ENCODE peak calls at places on chromosomes 12 and 14, in four cellular contexts. V is RWPE2, W is pancreas, L is cardiac muscle cell. P is an unnamed sample.

GRCh38 chr14:92687681-92688433 is 60.6 kb downstream of the LGMN start:
- DNase-seq in L (peak; percentile 25), V (peak; percentile 68), W (peak; percentile 65), P (no peak)

GRCh38 chr14:104855532-104856090 is 9.5 kb upstream of the CEP170B start:
- DNase-seq in W (no peak), L (no peak), V (peak; percentile 58), P (no peak)

GRCh38 chr12:118714051-118714460 is 267.3 kb upstream of the SRRM4 start:
- DNase-seq in L (no peak), W (peak; percentile 13), V (no peak), P (peak; percentile 30)

GRCh38 chr14:102523200-102524025 is 13.8 kb upstream of the ANKRD9 start:
- DNase-seq in W (no peak), L (no peak), V (no peak), P (peak; percentile 84)

GRCh38 chr12:129997239-129997638 is 93.4 kb upstream of the TMEM132D start:
- DNase-seq in W (no peak), L (no peak), V (no peak), P (no peak)

GRCh38 chr12:69527506-69528272 is 57.5 kb downstream of the FRS2 start:
- DNase-seq in L (peak; percentile 71), V (no peak), W (no peak), P (no peak)

GRCh38 chr12:112261559-112261958 is 120.7 kb downstream of the HECTD4 start:
- DNase-seq in L (no peak), W (no peak), V (no peak), P (no peak)

GRCh38 chr14:34629344-34629656 is 648 bp downstream of the SNX6 start:
- DNase-seq in V (no peak), L (no peak), W (no peak), P (no peak)

GRCh38 chr12:113392988-113393579 is 10.6 kb downstream of the SDS start:
- DNase-seq in V (no peak), L (peak; percentile 44), W (no peak), P (no peak)

GRCh38 chr12:80924437-80924836 is 13.3 kb downstream of the LIN7A start:
- DNase-seq in L (no peak), W (no peak), V (no peak), P (no peak)

GRCh38 chr12:112577473-112578334 is 159.0 kb downstream of the PTPN11 start:
- DNase-seq in L (no peak), W (no peak), V (no peak), P (peak; percentile 83)

GRCh38 chr12:6423267-6424007 is 21.3 kb upstream of the CD27 start:
- DNase-seq in V (no peak), W (peak; percentile 88), L (peak; percentile 97), P (peak; percentile 80)

GRCh38 chr14:97366400-97366799 is 569.2 kb downstream of the VRK1 start:
- DNase-seq in L (no peak), V (no peak), W (no peak), P (no peak)

GRCh38 chr14:74577247-74577947 is 34.6 kb downstream of the LTBP2 start:
- DNase-seq in V (no peak), L (peak; percentile 79), W (no peak), P (no peak)

GRCh38 chr14:59274991-59275391 is 86.5 kb downstream of the DAAM1 start:
- DNase-seq in W (no peak), L (no peak), V (no peak), P (no peak)

GRCh38 chr12:53571295-53571694 is 54.9 kb downstream of the ATF7 start:
- DNase-seq in V (no peak), W (no peak), L (no peak), P (no peak)

GRCh38 chr12:8018666-8019581 is 13.6 kb upstream of the FOXJ2 start:
- DNase-seq in L (peak; percentile 22), W (no peak), V (no peak), P (no peak)

GRCh38 chr12:82057770-82058169 is 298.6 kb upstream of the PPFIA2 start:
- DNase-seq in V (no peak), L (no peak), W (no peak), P (no peak)

GRCh38 chr12:8123124-8123888 is at the start of gene CLEC4A:
- DNase-seq in L (no peak), W (no peak), V (no peak), P (no peak)

GRCh38 chr12:89481218-89481914 is 43.2 kb downstream of the GALNT4 start:
- DNase-seq in W (no peak), L (peak; percentile 55), V (no peak), P (no peak)

GRCh38 chr14:49460647-49461046 is 125.5 kb downstream of the RPS29 start:
- DNase-seq in L (no peak), V (no peak), W (no peak), P (no peak)

GRCh38 chr12:68374315-68374982 is 42.3 kb upstream of the MDM1 start:
- DNase-seq in W (no peak), V (no peak), L (no peak), P (no peak)

GRCh38 chr14:102774391-102775153 is 2.7 kb upstream of the TRAF3 start:
- DNase-seq in V (no peak), W (peak; percentile 40), L (peak; percentile 83), P (peak; percentile 50)

GRCh38 chr12:27554421-27555186 is 30.6 kb downstream of the PPFIBP1 start:
- DNase-seq in W (no peak), L (peak; percentile 90), V (no peak), P (no peak)

GRCh38 chr12:20196767-20197166 is 171.6 kb upstream of the PDE3A start:
- DNase-seq in V (no peak), W (no peak), L (no peak), P (no peak)

GRCh38 chr12:18242380-18243089 is 18.8 kb upstream of the PIK3C2G start:
- DNase-seq in V (no peak), W (no peak), L (no peak), P (no peak)

GRCh38 chr12:51070004-51070403 is 13.4 kb downstream of the CSRNP2 start:
- DNase-seq in V (no peak), L (peak; percentile 60), W (peak; percentile 61), P (peak; percentile 26)

GRCh38 chr12:105822131-105823103 is 316.3 kb downstream of the NUAK1 start:
- DNase-seq in V (no peak), W (no peak), L (no peak), P (no peak)

GRCh38 chr12:47943492-47944359 is 19.7 kb upstream of the TMEM106C start:
- DNase-seq in L (no peak), W (peak; percentile 25), V (no peak), P (no peak)

GRCh38 chr14:101497910-101498860 is 63.1 kb upstream of the DIO3 start:
- DNase-seq in W (no peak), V (peak; percentile 49), L (no peak), P (no peak)

GRCh38 chr14:92654206-92654901 is 94.1 kb downstream of the LGMN start:
- DNase-seq in V (no peak), L (no peak), W (no peak), P (no peak)

DNA sequence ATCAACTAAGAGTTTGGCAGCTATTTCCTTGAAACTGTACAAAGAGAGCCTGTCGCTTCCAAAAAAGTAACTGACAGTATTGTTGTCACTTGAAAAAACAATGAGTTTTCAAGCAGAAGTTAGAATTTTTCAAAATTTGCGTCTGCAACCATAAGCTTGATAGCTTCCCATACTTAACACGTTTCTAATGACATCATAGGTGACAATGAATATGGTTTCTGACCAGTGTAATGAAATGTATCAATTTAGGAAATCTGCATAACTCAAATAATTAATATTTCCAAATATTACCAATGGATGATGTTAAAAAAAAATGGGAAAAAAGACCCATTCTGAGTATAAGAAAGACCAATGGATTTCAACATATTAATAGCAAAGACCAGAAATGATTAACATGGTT is 165.4 kb upstream of the CRY1 start:
- DNase-seq in W (no peak), V (no peak), L (no peak), P (no peak)
- H3K27ac ChIP-seq in W (no peak overlapping the region), V (no peak overlapping the region), L (no peak overlapping the region), P (no peak overlapping the region)

DNA sequence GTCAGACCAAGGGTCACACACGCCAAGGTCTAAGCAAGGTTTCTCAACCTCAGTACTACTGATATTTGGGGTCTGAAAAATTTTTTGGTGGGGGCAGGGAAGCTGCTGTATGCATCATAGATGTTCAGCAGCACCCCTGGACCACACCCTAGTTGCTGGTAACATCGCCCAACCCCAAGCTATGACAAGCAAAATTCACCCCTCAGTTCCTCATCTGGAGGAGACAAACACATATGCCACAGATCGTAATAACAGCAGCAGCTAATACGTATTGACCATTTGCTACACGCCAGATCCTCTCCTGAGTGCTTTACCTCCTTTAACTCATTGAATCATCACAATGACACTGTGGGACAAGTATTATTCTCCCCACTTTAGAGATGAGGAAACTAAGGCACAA is 46.4 kb downstream of the ACTN1 start:
- DNase-seq in L (no peak), V (no peak), W (no peak), P (no peak)
- H3K36me3 ChIP-seq in L (no peaks in the 10 kb centered on the region), V (peaks cover 89% of the 10 kb centered on the region), W (no peaks in the 10 kb centered on the region), P (no peaks in the 10 kb centered on the region)

GRCh38 chr12:114743799-114744198 is 59.8 kb upstream of the TBX3 start:
- DNase-seq in W (no peak), V (no peak), L (no peak), P (no peak)

GRCh38 chr12:114740448-114740847 is 56.5 kb upstream of the TBX3 start:
- DNase-seq in V (no peak), W (no peak), L (no peak), P (no peak)

GRCh38 chr12:114741940-114742339 is 58.0 kb upstream of the TBX3 start:
- DNase-seq in V (no peak), W (no peak), L (no peak), P (no peak)

GRCh38 chr12:114743289-114743688 is 59.3 kb upstream of the TBX3 start:
- DNase-seq in W (no peak), L (no peak), V (no peak), P (no peak)

GRCh38 chr12:114742363-114742762 is 58.4 kb upstream of the TBX3 start:
- DNase-seq in V (no peak), L (no peak), W (no peak), P (no peak)
- H3K4me3 ChIP-seq in V (no peak overlapping the region), L (no peak overlapping the region), W (no peak overlapping the region), P (no peak overlapping the region)

DNA sequence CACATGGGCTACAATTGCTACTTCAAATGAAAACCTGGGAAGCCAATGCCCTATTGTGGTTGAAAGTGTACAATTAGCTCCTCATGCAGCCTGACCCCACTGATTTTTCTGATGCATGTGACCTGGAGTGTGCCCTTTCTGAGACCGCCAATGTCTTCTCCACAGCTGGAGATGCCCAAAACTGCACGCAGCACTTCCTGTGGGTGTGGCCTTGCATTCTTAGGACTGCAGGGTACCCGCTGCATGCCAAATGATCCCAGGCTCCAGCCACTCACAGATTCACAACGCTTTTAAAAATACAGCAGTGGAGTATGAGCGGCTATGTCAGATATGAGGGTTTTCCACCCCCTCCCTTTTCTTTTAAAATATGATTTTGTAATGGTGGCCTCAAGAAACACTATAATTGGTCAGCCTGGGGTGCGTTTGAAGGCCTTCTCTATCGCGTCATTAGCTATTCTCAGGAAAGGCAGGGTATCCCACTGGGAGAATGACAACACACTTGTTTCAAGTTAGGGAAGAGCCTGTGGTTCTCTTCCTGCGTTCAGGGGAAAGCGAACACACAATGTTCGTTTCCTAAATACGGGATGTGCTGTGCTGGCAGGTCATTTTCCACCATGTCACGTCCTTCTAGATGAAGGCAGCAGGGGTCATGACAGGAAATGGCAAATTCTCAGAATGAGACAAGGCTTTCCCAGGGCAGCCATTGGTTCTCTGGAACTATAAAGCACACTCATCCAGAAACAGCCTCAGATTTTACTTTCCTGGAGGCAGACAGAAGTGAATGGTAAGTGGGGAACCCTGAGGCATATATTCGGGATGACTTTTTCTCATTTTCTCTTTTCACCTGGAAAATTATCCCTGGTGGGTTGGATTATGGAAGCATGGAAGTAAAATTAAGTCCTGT is at the start of gene APOLD1:
- DNase-seq in L (peak; percentile 29), W (no peak), V (no peak), P (peak; percentile 63)
- H3K27ac ChIP-seq in L (peak within 1 kb of the TSS; percentile 53), W (peak within 1 kb of the TSS; percentile 93), V (no peak within 1 kb of the TSS), P (peak within 1 kb of the TSS; percentile 88)